ENCODE peak calls at places on chromosome 17, in six cellular contexts. One of them, this sample, is unnamed.

GRCh38 chr17:80892019-80892855 is 99.4 kb upstream of the CHMP6 start:
- DNase-seq in HT-29: peak
- DNase-seq in stimulated activated CD8-positive, alpha-beta memory T cell treated with anti-CD3 and anti-CD28 coated beads, Interleukin-2, amount 100 ng/mL, for 1 hour: peak
- DNase-seq in HTR-8/SVneo: peak
- DNase-seq in KBM-7: peak
- DNase-seq in T1000: peak
- DNase-seq in this sample: peak

GRCh38 chr17:41782142-41782541 is 4.4 kb downstream of the JUP start:
- DNase-seq in HT-29: no peak
- DNase-seq in stimulated activated CD8-positive, alpha-beta memory T cell treated with anti-CD3 and anti-CD28 coated beads, Interleukin-2, amount 100 ng/mL, for 1 hour: no peak
- DNase-seq in HTR-8/SVneo: no peak
- DNase-seq in KBM-7: no peak
- DNase-seq in T1000: no peak
- DNase-seq in this sample: no peak

GRCh38 chr17:19273731-19274130 is 36.6 kb downstream of the EPN2 start:
- DNase-seq in HT-29: no peak
- DNase-seq in stimulated activated CD8-positive, alpha-beta memory T cell treated with anti-CD3 and anti-CD28 coated beads, Interleukin-2, amount 100 ng/mL, for 1 hour: no peak
- DNase-seq in HTR-8/SVneo: no peak
- DNase-seq in KBM-7: no peak
- DNase-seq in T1000: no peak
- DNase-seq in this sample: no peak

GRCh38 chr17:14321980-14322776 is 21.3 kb downstream of the HS3ST3B1 start:
- DNase-seq in HT-29: no peak
- DNase-seq in stimulated activated CD8-positive, alpha-beta memory T cell treated with anti-CD3 and anti-CD28 coated beads, Interleukin-2, amount 100 ng/mL, for 1 hour: no peak
- DNase-seq in HTR-8/SVneo: no peak
- DNase-seq in KBM-7: no peak
- DNase-seq in T1000: no peak
- DNase-seq in this sample: no peak

GRCh38 chr17:50331085-50331791 is 14.7 kb upstream of the XYLT2 start:
- DNase-seq in HT-29: no peak
- DNase-seq in stimulated activated CD8-positive, alpha-beta memory T cell treated with anti-CD3 and anti-CD28 coated beads, Interleukin-2, amount 100 ng/mL, for 1 hour: no peak
- DNase-seq in HTR-8/SVneo: no peak
- DNase-seq in KBM-7: no peak
- DNase-seq in T1000: peak
- DNase-seq in this sample: no peak

GRCh38 chr17:78532922-78533640 is 44.1 kb downstream of the DNAH17 start:
- DNase-seq in HT-29: no peak
- DNase-seq in stimulated activated CD8-positive, alpha-beta memory T cell treated with anti-CD3 and anti-CD28 coated beads, Interleukin-2, amount 100 ng/mL, for 1 hour: no peak
- DNase-seq in HTR-8/SVneo: peak
- DNase-seq in KBM-7: no peak
- DNase-seq in T1000: peak
- DNase-seq in this sample: no peak

GRCh38 chr17:21394265-21394664 is 18.1 kb downstream of the KCNJ12 start:
- DNase-seq in HT-29: no peak
- DNase-seq in stimulated activated CD8-positive, alpha-beta memory T cell treated with anti-CD3 and anti-CD28 coated beads, Interleukin-2, amount 100 ng/mL, for 1 hour: no peak
- DNase-seq in HTR-8/SVneo: no peak
- DNase-seq in KBM-7: no peak
- DNase-seq in T1000: no peak
- DNase-seq in this sample: no peak

GRCh38 chr17:64679710-64680216 is 17.7 kb upstream of the SMURF2 start:
- DNase-seq in HT-29: peak
- DNase-seq in stimulated activated CD8-positive, alpha-beta memory T cell treated with anti-CD3 and anti-CD28 coated beads, Interleukin-2, amount 100 ng/mL, for 1 hour: no peak
- DNase-seq in HTR-8/SVneo: peak
- DNase-seq in KBM-7: no peak
- DNase-seq in T1000: peak
- DNase-seq in this sample: no peak

GRCh38 chr17:28575126-28575795 is 1.4 kb downstream of the ALDOC start:
- DNase-seq in HT-29: no peak
- DNase-seq in stimulated activated CD8-positive, alpha-beta memory T cell treated with anti-CD3 and anti-CD28 coated beads, Interleukin-2, amount 100 ng/mL, for 1 hour: no peak
- DNase-seq in HTR-8/SVneo: no peak
- DNase-seq in KBM-7: no peak
- DNase-seq in T1000: no peak
- DNase-seq in this sample: no peak

GRCh38 chr17:32222621-32223020 is 43.0 kb upstream of the RHBDL3 start:
- DNase-seq in HT-29: no peak
- DNase-seq in stimulated activated CD8-positive, alpha-beta memory T cell treated with anti-CD3 and anti-CD28 coated beads, Interleukin-2, amount 100 ng/mL, for 1 hour: no peak
- DNase-seq in HTR-8/SVneo: peak
- DNase-seq in KBM-7: no peak
- DNase-seq in T1000: no peak
- DNase-seq in this sample: no peak

GRCh38 chr17:4770632-4771031 is 1.1 kb upstream of the TM4SF5 start:
- DNase-seq in HT-29: no peak
- DNase-seq in stimulated activated CD8-positive, alpha-beta memory T cell treated with anti-CD3 and anti-CD28 coated beads, Interleukin-2, amount 100 ng/mL, for 1 hour: no peak
- DNase-seq in HTR-8/SVneo: no peak
- DNase-seq in KBM-7: no peak
- DNase-seq in T1000: no peak
- DNase-seq in this sample: no peak

GRCh38 chr17:7176870-7177209 is 2.3 kb downstream of the ASGR1 start:
- DNase-seq in HT-29: no peak
- DNase-seq in stimulated activated CD8-positive, alpha-beta memory T cell treated with anti-CD3 and anti-CD28 coated beads, Interleukin-2, amount 100 ng/mL, for 1 hour: no peak
- DNase-seq in HTR-8/SVneo: no peak
- DNase-seq in KBM-7: no peak
- DNase-seq in T1000: no peak
- DNase-seq in this sample: no peak

GRCh38 chr17:31595666-31596381 is 204.3 kb downstream of the RAB11FIP4 start:
- DNase-seq in HT-29: no peak
- DNase-seq in stimulated activated CD8-positive, alpha-beta memory T cell treated with anti-CD3 and anti-CD28 coated beads, Interleukin-2, amount 100 ng/mL, for 1 hour: no peak
- DNase-seq in HTR-8/SVneo: no peak
- DNase-seq in KBM-7: no peak
- DNase-seq in T1000: no peak
- DNase-seq in this sample: no peak

GRCh38 chr17:82257473-82257872 is 16.0 kb downstream of the CSNK1D start:
- DNase-seq in HT-29: no peak
- DNase-seq in stimulated activated CD8-positive, alpha-beta memory T cell treated with anti-CD3 and anti-CD28 coated beads, Interleukin-2, amount 100 ng/mL, for 1 hour: peak
- DNase-seq in HTR-8/SVneo: no peak
- DNase-seq in KBM-7: no peak
- DNase-seq in T1000: no peak
- DNase-seq in this sample: peak

GRCh38 chr17:18362509-18363020 is 785 bp downstream of the SHMT1 start:
- DNase-seq in HT-29: peak
- DNase-seq in stimulated activated CD8-positive, alpha-beta memory T cell treated with anti-CD3 and anti-CD28 coated beads, Interleukin-2, amount 100 ng/mL, for 1 hour: no peak
- DNase-seq in HTR-8/SVneo: peak
- DNase-seq in KBM-7: peak
- DNase-seq in T1000: no peak
- DNase-seq in this sample: no peak

GRCh38 chr17:68198931-68199836 is 48.7 kb upstream of the AMZ2 start:
- DNase-seq in HT-29: no peak
- DNase-seq in stimulated activated CD8-positive, alpha-beta memory T cell treated with anti-CD3 and anti-CD28 coated beads, Interleukin-2, amount 100 ng/mL, for 1 hour: no peak
- DNase-seq in HTR-8/SVneo: no peak
- DNase-seq in KBM-7: no peak
- DNase-seq in T1000: no peak
- DNase-seq in this sample: no peak

GRCh38 chr17:17403899-17404576 is 72.8 kb upstream of the MED9 start:
- DNase-seq in HT-29: no peak
- DNase-seq in stimulated activated CD8-positive, alpha-beta memory T cell treated with anti-CD3 and anti-CD28 coated beads, Interleukin-2, amount 100 ng/mL, for 1 hour: peak
- DNase-seq in HTR-8/SVneo: no peak
- DNase-seq in KBM-7: peak
- DNase-seq in T1000: no peak
- DNase-seq in this sample: peak

GRCh38 chr17:57108656-57109392 is 23.8 kb downstream of the AKAP1 start:
- DNase-seq in HT-29: no peak
- DNase-seq in stimulated activated CD8-positive, alpha-beta memory T cell treated with anti-CD3 and anti-CD28 coated beads, Interleukin-2, amount 100 ng/mL, for 1 hour: no peak
- DNase-seq in HTR-8/SVneo: no peak
- DNase-seq in KBM-7: no peak
- DNase-seq in T1000: no peak
- DNase-seq in this sample: no peak

GRCh38 chr17:64306850-64307463 is 43.9 kb upstream of the TEX2 start:
- DNase-seq in HT-29: peak
- DNase-seq in stimulated activated CD8-positive, alpha-beta memory T cell treated with anti-CD3 and anti-CD28 coated beads, Interleukin-2, amount 100 ng/mL, for 1 hour: peak
- DNase-seq in HTR-8/SVneo: peak
- DNase-seq in KBM-7: peak
- DNase-seq in T1000: peak
- DNase-seq in this sample: peak

GRCh38 chr17:33949100-33949499 is 306.0 kb upstream of the CCL2 start:
- DNase-seq in HT-29: peak
- DNase-seq in stimulated activated CD8-positive, alpha-beta memory T cell treated with anti-CD3 and anti-CD28 coated beads, Interleukin-2, amount 100 ng/mL, for 1 hour: no peak
- DNase-seq in HTR-8/SVneo: no peak
- DNase-seq in KBM-7: no peak
- DNase-seq in T1000: no peak
- DNase-seq in this sample: no peak

GRCh38 chr17:81959362-81960129 is 1.4 kb downstream of the NOTUM start:
- DNase-seq in HT-29: peak
- DNase-seq in stimulated activated CD8-positive, alpha-beta memory T cell treated with anti-CD3 and anti-CD28 coated beads, Interleukin-2, amount 100 ng/mL, for 1 hour: peak
- DNase-seq in HTR-8/SVneo: peak
- DNase-seq in KBM-7: peak
- DNase-seq in T1000: peak
- DNase-seq in this sample: peak

GRCh38 chr17:16013943-16014407 is 14.4 kb downstream of the TTC19 start:
- DNase-seq in HT-29: peak
- DNase-seq in stimulated activated CD8-positive, alpha-beta memory T cell treated with anti-CD3 and anti-CD28 coated beads, Interleukin-2, amount 100 ng/mL, for 1 hour: no peak
- DNase-seq in HTR-8/SVneo: peak
- DNase-seq in KBM-7: no peak
- DNase-seq in T1000: no peak
- DNase-seq in this sample: no peak

GRCh38 chr17:72529386-72529785 is 408.6 kb downstream of the SOX9 start:
- DNase-seq in HT-29: peak
- DNase-seq in stimulated activated CD8-positive, alpha-beta memory T cell treated with anti-CD3 and anti-CD28 coated beads, Interleukin-2, amount 100 ng/mL, for 1 hour: no peak
- DNase-seq in HTR-8/SVneo: no peak
- DNase-seq in KBM-7: no peak
- DNase-seq in T1000: no peak
- DNase-seq in this sample: no peak

GRCh38 chr17:78529871-78530670 is 47.1 kb downstream of the DNAH17 start:
- DNase-seq in HT-29: peak
- DNase-seq in stimulated activated CD8-positive, alpha-beta memory T cell treated with anti-CD3 and anti-CD28 coated beads, Interleukin-2, amount 100 ng/mL, for 1 hour: no peak
- DNase-seq in HTR-8/SVneo: no peak
- DNase-seq in KBM-7: no peak
- DNase-seq in T1000: no peak
- DNase-seq in this sample: no peak

GRCh38 chr17:7842950-7843535 is 9.0 kb downstream of the KDM6B start:
- DNase-seq in HT-29: peak
- DNase-seq in stimulated activated CD8-positive, alpha-beta memory T cell treated with anti-CD3 and anti-CD28 coated beads, Interleukin-2, amount 100 ng/mL, for 1 hour: no peak
- DNase-seq in HTR-8/SVneo: no peak
- DNase-seq in KBM-7: peak
- DNase-seq in T1000: no peak
- DNase-seq in this sample: no peak

This sample was measured in activated naive CD4-positive, alpha-beta T cell.